ENCODE peak calls at places on chromosomes 11 and 22, in seven cellular contexts. Q, M, C, Z, P, S and D are unnamed samples.

GRCh38 chr22:40898850-40899357 is 37.0 kb upstream of the DNAJB7 start:
- DNase-seq in Z (peak), C (no peak), S (peak), M (no peak), Q (peak), P (no peak), D (no peak)

GRCh38 chr11:65243773-65244172 is 18.0 kb upstream of the POLA2 start:
- DNase-seq in C (no peak), M (no peak), S (no peak), Z (no peak), Q (no peak), P (no peak), D (no peak)

GRCh38 chr11:35617687-35618496 is at the start of gene FJX1:
- DNase-seq in M (no peak), P (peak), S (peak), Z (peak), C (no peak), Q (peak), D (peak)

GRCh38 chr11:45984192-45984591 is 61.7 kb downstream of the LARGE2 start:
- DNase-seq in Q (no peak), P (no peak), S (no peak), M (no peak), C (no peak), Z (no peak), D (no peak)

GRCh38 chr11:94739331-94739730 is 28.8 kb upstream of the AMOTL1 start:
- DNase-seq in S (no peak), M (no peak), Q (peak), C (no peak), Z (no peak), P (no peak), D (no peak)

GRCh38 chr22:31089101-31090100 is 8.3 kb downstream of the SMTN start:
- DNase-seq in M (peak), Q (peak), P (no peak), C (peak), Z (no peak), S (peak), D (no peak)

GRCh38 chr11:27716850-27717249 is 16.6 kb upstream of the BDNF start:
- DNase-seq in P (no peak), Z (no peak), S (no peak), Q (peak), M (no peak), C (no peak), D (no peak)

GRCh38 chr11:111354601-111354891 is 24.5 kb downstream of the POU2AF1 start:
- DNase-seq in M (no peak), Z (no peak), S (no peak), C (no peak), Q (no peak), P (no peak), D (no peak)

GRCh38 chr22:42627981-42628380 is 12.4 kb downstream of the ATP5MGL start:
- DNase-seq in C (no peak), P (no peak), M (no peak), Z (no peak), Q (no peak), S (no peak), D (no peak)

GRCh38 chr11:102513869-102514268 is 16.7 kb downstream of the MMP7 start:
- DNase-seq in C (no peak), M (no peak), S (no peak), Z (peak), P (no peak), Q (no peak), D (peak)

GRCh38 chr11:82980292-82980691 is 78.8 kb downstream of the DDIAS start:
- DNase-seq in P (no peak), M (no peak), S (no peak), Q (no peak), C (no peak), Z (peak), D (no peak)

GRCh38 chr11:116073854-116074837 is 569.9 kb upstream of the CADM1 start:
- DNase-seq in P (no peak), Z (no peak), S (peak), M (no peak), Q (peak), C (no peak), D (no peak)

GRCh38 chr11:1305558-1306056 is 3.8 kb downstream of the TOLLIP start:
- DNase-seq in S (no peak), Q (no peak), Z (no peak), C (no peak), P (no peak), M (no peak), D (peak)

GRCh38 chr11:11403763-11404725 is 51.0 kb upstream of the CSNK2A3 start:
- DNase-seq in C (no peak), P (no peak), M (no peak), S (no peak), Q (peak), Z (no peak), D (no peak)

GRCh38 chr22:46361861-46362220 is 26.3 kb downstream of the TRMU start:
- DNase-seq in Z (no peak), C (no peak), S (no peak), P (no peak), Q (no peak), M (no peak), D (no peak)

GRCh38 chr11:46675288-46675851 is 25.0 kb downstream of the ARHGAP1 start:
- DNase-seq in Z (no peak), P (no peak), C (no peak), S (peak), Q (no peak), M (no peak), D (no peak)

GRCh38 chr22:30250713-30251267 is 4.2 kb upstream of the LIF start:
- DNase-seq in M (no peak), C (no peak), Q (no peak), P (no peak), S (no peak), Z (no peak), D (no peak)

GRCh38 chr22:22474733-22475132 is 33.8 kb downstream of the ZNF280B start:
- DNase-seq in C (no peak), P (no peak), S (no peak), Q (peak), M (no peak), Z (no peak), D (no peak)

GRCh38 chr11:76939219-76939631 is 78.5 kb downstream of the ACER3 start:
- DNase-seq in Z (no peak), Q (no peak), M (no peak), S (no peak), P (no peak), C (no peak), D (no peak)

GRCh38 chr11:75133976-75134375 is 16.9 kb upstream of the SLCO2B1 start:
- DNase-seq in Q (peak), Z (no peak), P (no peak), M (no peak), S (no peak), C (no peak), D (no peak)

GRCh38 chr11:62612366-62613274 is at the start of the genes EML3 and ROM1:
- DNase-seq in P (peak), Z (peak), C (peak), S (peak), Q (peak), M (peak), D (peak)

GRCh38 chr11:115324569-115325432 is 179.4 kb downstream of the CADM1 start:
- DNase-seq in S (peak), C (no peak), P (no peak), Z (peak), Q (peak), M (no peak), D (no peak)

GRCh38 chr11:122649133-122649532 is 6.4 kb upstream of the UBASH3B start:
- DNase-seq in C (no peak), Q (no peak), P (no peak), M (no peak), Z (no peak), S (no peak), D (no peak)

GRCh38 chr11:20530942-20531703 is 68.3 kb upstream of the SLC6A5 start:
- DNase-seq in S (no peak), P (no peak), M (no peak), C (no peak), Z (no peak), Q (no peak), D (no peak)

GRCh38 chr11:76770642-76771445 is 12.3 kb upstream of the TSKU start:
- DNase-seq in M (no peak), Q (peak), S (no peak), P (no peak), Z (peak), C (no peak), D (peak)

GRCh38 chr11:36431429-36432092 is 78.5 kb downstream of the TRAF6 start:
- DNase-seq in P (no peak), S (no peak), M (no peak), Z (peak), Q (peak), C (no peak), D (no peak)